ENCODE peak calls at places on chromosomes 12 and 14, in nine cellular contexts. H is H1, X is uterus, O is HCT116, V is sigmoid colon, K is breast epithelium, E is IMR-90, P is body of pancreas, J is thyroid gland. B is an unnamed sample.

GRCh38 chr12:779745-780734 is 27.7 kb downstream of the WNK1 start:
- DNase-seq in H (no peak), X (no peak), O (no peak), V (no peak), K (no peak), E (peak), P (no peak), J (no peak), B (no peak)

GRCh38 chr14:77825895-77826519 is 26.1 kb downstream of the ADCK1 start:
- DNase-seq in H (no peak), X (no peak), O (no peak), V (no peak), K (no peak), E (no peak), P (peak), J (no peak), B (no peak)

GRCh38 chr14:24351517-24351916 is 11.7 kb upstream of the RIPK3 start:
- DNase-seq in H (no peak), X (no peak), O (no peak), V (no peak), K (no peak), E (peak), P (no peak), J (peak), B (no peak)

GRCh38 chr12:26152507-26153102 is 27.8 kb upstream of the BHLHE41 start:
- DNase-seq in H (no peak), X (no peak), O (no peak), V (no peak), K (no peak), E (no peak), P (no peak), J (no peak), B (no peak)

GRCh38 chr12:6982532-6982931 is 11.8 kb downstream of the EMG1 start:
- DNase-seq in H (no peak), X (no peak), O (no peak), V (no peak), K (no peak), E (no peak), P (no peak), J (no peak), B (no peak)

GRCh38 chr12:59383426-59383822 is 212.4 kb upstream of the SLC16A7 start:
- DNase-seq in H (no peak), X (no peak), O (no peak), V (no peak), K (no peak), E (peak), P (no peak), J (no peak), B (no peak)

GRCh38 chr14:74571901-74572828 is 39.9 kb downstream of the LTBP2 start:
- DNase-seq in H (no peak), X (peak), O (peak), V (no peak), K (no peak), E (peak), P (no peak), J (peak), B (peak)

GRCh38 chr12:116726749-116727148 is 11.1 kb downstream of the SPRING1 start:
- DNase-seq in H (no peak), X (no peak), O (no peak), V (no peak), K (no peak), E (no peak), P (no peak), J (no peak), B (no peak)

GRCh38 chr12:25789520-25789919 is 169.0 kb upstream of the RASSF8 start:
- DNase-seq in H (no peak), X (no peak), O (no peak), V (no peak), K (no peak), E (peak), P (no peak), J (no peak), B (no peak)

GRCh38 chr14:67928375-67928774 is 108.8 kb downstream of the RAD51B start:
- DNase-seq in H (no peak), X (no peak), O (no peak), V (no peak), K (no peak), E (no peak), P (no peak), J (no peak), B (no peak)

GRCh38 chr12:29054790-29055663 is 94.1 kb upstream of the FAR2 start:
- DNase-seq in H (no peak), X (no peak), O (no peak), V (no peak), K (no peak), E (no peak), P (no peak), J (no peak), B (no peak)

GRCh38 chr12:132355742-132356681 is 26.6 kb upstream of the GALNT9 start:
- DNase-seq in H (no peak), X (no peak), O (no peak), V (no peak), K (no peak), E (no peak), P (no peak), J (no peak), B (no peak)

DNA sequence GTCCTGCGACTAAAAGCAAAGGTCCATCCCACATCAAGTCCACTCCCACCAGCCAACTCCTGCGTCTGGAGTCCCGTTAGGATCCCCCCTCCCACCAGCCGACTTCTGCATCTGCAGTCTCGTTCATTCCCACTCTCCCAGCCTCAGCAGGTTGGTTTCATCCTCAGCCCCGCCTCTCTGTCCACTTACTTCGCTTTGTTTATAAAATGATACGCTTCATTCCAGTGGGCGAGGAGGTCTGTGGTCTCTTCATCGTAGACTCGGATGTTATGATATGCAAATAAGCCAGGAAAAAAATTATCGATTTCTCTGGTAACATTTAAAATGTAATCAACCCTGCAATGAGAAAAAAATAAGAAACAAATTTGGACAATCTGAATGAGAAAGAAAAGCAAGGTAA is 56.8 kb downstream of the SSH1 start:
- DNase-seq in H (no peak), X (no peak), O (no peak), V (no peak), K (no peak), E (peak), P (no peak), J (no peak), B (no peak)
- H3K27ac ChIP-seq in H (no peak), X (peak), O (no peak), V (peak), K (no peak), E (peak), P (no peak), J (no peak), B (no peak)

DNA sequence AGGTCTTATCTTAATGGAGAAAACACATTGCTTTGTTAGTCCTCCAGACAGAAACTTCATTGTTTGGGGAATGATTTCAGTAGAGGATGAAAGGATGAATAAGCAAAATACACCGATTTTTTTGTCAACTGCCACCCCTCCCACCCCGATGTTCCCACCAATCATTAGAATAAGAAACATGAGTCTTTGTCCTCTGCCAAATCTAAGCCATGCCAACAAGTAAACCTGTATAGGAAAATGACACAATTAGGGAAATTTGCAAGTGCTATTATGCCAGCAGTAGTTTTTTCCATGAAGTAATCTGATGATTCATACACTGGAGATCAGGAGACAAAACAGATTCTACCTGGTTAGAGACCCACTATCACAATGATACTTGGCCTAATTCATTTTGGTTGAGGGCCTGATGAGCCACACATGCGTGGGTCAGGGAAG is 35.9 kb downstream of the FLRT2 start:
- DNase-seq in H (no peak), X (no peak), O (no peak), V (no peak), K (no peak), E (peak), P (peak), J (no peak), B (no peak)
- TF ChIP-seq POLR2A in H (no peak), X (no peak), O (no peak), V (no peak), K (no peak), E (no peak), P (no peak), J (no peak), B (no peak)

GRCh38 chr14:100375963-100376735 is 53.0 kb downstream of the SLC25A47 start:
- DNase-seq in H (peak), X (peak), O (peak), V (peak), K (peak), E (peak), P (peak), J (peak), B (peak)

GRCh38 chr14:100375273-100375962 is 52.3 kb downstream of the SLC25A47 start:
- DNase-seq in H (no peak), X (peak), O (peak), V (peak), K (no peak), E (peak), P (peak), J (peak), B (peak)

GRCh38 chr14:100374891-100375272 is 51.7 kb downstream of the SLC25A47 start:
- DNase-seq in H (no peak), X (no peak), O (no peak), V (no peak), K (no peak), E (peak), P (no peak), J (no peak), B (no peak)

GRCh38 chr14:100372357-100373048 is 49.4 kb downstream of the SLC25A47 start:
- DNase-seq in H (no peak), X (no peak), O (no peak), V (no peak), K (no peak), E (no peak), P (no peak), J (no peak), B (no peak)

GRCh38 chr14:100374270-100374669 is 51.1 kb downstream of the SLC25A47 start:
- DNase-seq in H (no peak), X (no peak), O (no peak), V (no peak), K (no peak), E (no peak), P (no peak), J (no peak), B (no peak)
- H3K27ac ChIP-seq in H (no peak), X (peak), O (no peak), V (peak), K (no peak), E (peak), P (peak), J (no peak), B (no peak)

GRCh38 chr12:14949631-14950030 is 11.3 kb upstream of the ERP27 start:
- DNase-seq in H (no peak), X (no peak), O (no peak), V (no peak), K (no peak), E (no peak), P (no peak), J (no peak), B (no peak)

GRCh38 chr12:14950421-14950820 is 11.0 kb downstream of the ARHGDIB start:
- DNase-seq in H (no peak), X (no peak), O (no peak), V (no peak), K (no peak), E (no peak), P (no peak), J (no peak), B (no peak)

GRCh38 chr12:14946162-14946561 is 7.8 kb upstream of the ERP27 start:
- DNase-seq in H (no peak), X (no peak), O (no peak), V (no peak), K (no peak), E (no peak), P (no peak), J (no peak), B (no peak)

GRCh38 chr12:14948672-14949071 is 10.3 kb upstream of the ERP27 start:
- DNase-seq in H (no peak), X (peak), O (no peak), V (no peak), K (no peak), E (peak), P (peak), J (peak), B (peak)

DNA sequence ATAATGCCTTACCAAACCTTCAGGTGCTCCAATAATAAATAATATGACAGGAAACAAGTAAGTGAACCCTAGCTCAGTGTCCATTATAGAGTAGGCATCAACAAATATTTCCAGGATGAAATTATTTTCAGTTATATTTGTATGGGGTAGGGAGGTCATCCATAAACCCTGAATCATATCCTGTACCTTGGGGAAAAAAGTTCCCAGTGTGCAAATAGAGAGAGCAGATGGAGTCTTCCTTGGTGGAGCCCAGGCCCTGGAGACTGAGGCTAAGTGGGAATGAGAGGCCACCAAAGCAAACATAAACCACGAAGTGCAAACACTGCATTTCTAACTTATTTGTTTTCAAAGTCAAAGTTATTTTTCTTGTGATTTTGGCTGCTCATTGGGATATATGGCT is 8.5 kb upstream of the ERP27 start:
- DNase-seq in H (no peak), X (no peak), O (no peak), V (no peak), K (no peak), E (no peak), P (no peak), J (no peak), B (no peak)
- TF ChIP-seq POLR2A in H (no peak), X (no peak), O (no peak), V (no peak), K (no peak), E (no peak), P (no peak), J (no peak), B (no peak)

B was measured in ovary.